ENCODE peak calls at places on chromosomes 1 and 21, in eight cellular contexts. One of them, this sample, is unnamed.

GRCh38 chr1:44217809-44218410 is 4.6 kb downstream of the DMAP1 start:
- DNase-seq in K562: peak; percentile 85
- DNase-seq in A549: peak; percentile 58
- DNase-seq in WTC11: peak; percentile 90
- DNase-seq in endothelial cell of umbilical vein: peak; percentile 66
- DNase-seq in HCT116: peak; percentile 38
- DNase-seq in NB4: peak; percentile 68
- DNase-seq in HepG2: peak; percentile 81
- DNase-seq in this sample: peak; percentile 84

GRCh38 chr1:202158810-202159533 is 1.4 kb downstream of the PTPN7 start:
- DNase-seq in K562: peak; percentile 81
- DNase-seq in A549: no peak
- DNase-seq in WTC11: no peak
- DNase-seq in endothelial cell of umbilical vein: no peak
- DNase-seq in HCT116: no peak
- DNase-seq in NB4: peak; percentile 78
- DNase-seq in HepG2: no peak
- DNase-seq in this sample: no peak

GRCh38 chr1:42431514-42431913 is 24.3 kb downstream of the ZMYND12 start:
- DNase-seq in K562: no peak
- DNase-seq in A549: peak; percentile 6
- DNase-seq in WTC11: no peak
- DNase-seq in endothelial cell of umbilical vein: no peak
- DNase-seq in HCT116: no peak
- DNase-seq in NB4: no peak
- DNase-seq in HepG2: peak; percentile 35
- DNase-seq in this sample: no peak

GRCh38 chr1:171912509-171913185 is 71.3 kb downstream of the DNM3 start:
- DNase-seq in K562: no peak
- DNase-seq in A549: peak; percentile 72
- DNase-seq in WTC11: no peak
- DNase-seq in endothelial cell of umbilical vein: no peak
- DNase-seq in HCT116: no peak
- DNase-seq in NB4: no peak
- DNase-seq in HepG2: no peak
- DNase-seq in this sample: no peak

GRCh38 chr1:185069202-185069601 is 23.8 kb downstream of the RNF2 start:
- DNase-seq in K562: no peak
- DNase-seq in A549: no peak
- DNase-seq in WTC11: no peak
- DNase-seq in endothelial cell of umbilical vein: no peak
- DNase-seq in HCT116: no peak
- DNase-seq in NB4: peak; percentile 74
- DNase-seq in HepG2: peak; percentile 1
- DNase-seq in this sample: no peak

GRCh38 chr1:30888391-30888790 is 20.2 kb downstream of the SDC3 start:
- DNase-seq in K562: no peak
- DNase-seq in A549: no peak
- DNase-seq in WTC11: no peak
- DNase-seq in endothelial cell of umbilical vein: no peak
- DNase-seq in HCT116: no peak
- DNase-seq in NB4: no peak
- DNase-seq in HepG2: no peak
- DNase-seq in this sample: no peak

GRCh38 chr21:16535100-16535418 is 805.3 kb downstream of the USP25 start:
- DNase-seq in K562: no peak
- DNase-seq in A549: peak; percentile 82
- DNase-seq in WTC11: no peak
- DNase-seq in endothelial cell of umbilical vein: peak; percentile 61
- DNase-seq in HCT116: no peak
- DNase-seq in NB4: no peak
- DNase-seq in HepG2: no peak
- DNase-seq in this sample: peak; percentile 28

GRCh38 chr1:242731446-242731845 is 206.9 kb upstream of the PLD5 start:
- DNase-seq in K562: no peak
- DNase-seq in A549: no peak
- DNase-seq in WTC11: no peak
- DNase-seq in endothelial cell of umbilical vein: no peak
- DNase-seq in HCT116: no peak
- DNase-seq in NB4: no peak
- DNase-seq in HepG2: no peak
- DNase-seq in this sample: no peak

GRCh38 chr1:20528221-20528620 is 20.3 kb upstream of the MUL1 start:
- DNase-seq in K562: no peak
- DNase-seq in A549: no peak
- DNase-seq in WTC11: no peak
- DNase-seq in endothelial cell of umbilical vein: no peak
- DNase-seq in HCT116: no peak
- DNase-seq in NB4: no peak
- DNase-seq in HepG2: no peak
- DNase-seq in this sample: no peak

GRCh38 chr1:221419513-221420088 is 322.3 kb downstream of the DUSP10 start:
- DNase-seq in K562: no peak
- DNase-seq in A549: no peak
- DNase-seq in WTC11: no peak
- DNase-seq in endothelial cell of umbilical vein: peak; percentile 60
- DNase-seq in HCT116: no peak
- DNase-seq in NB4: no peak
- DNase-seq in HepG2: no peak
- DNase-seq in this sample: no peak
- TF ChIP-seq MAX in K562: no peak
- TF ChIP-seq MAX in A549: no peak
- TF ChIP-seq MAX in WTC11: no peak
- TF ChIP-seq MAX in endothelial cell of umbilical vein: no peak
- TF ChIP-seq MAX in HCT116: no peak
- TF ChIP-seq MAX in NB4: no peak
- TF ChIP-seq MAX in HepG2: no peak
- TF ChIP-seq MAX in this sample: no peak

GRCh38 chr1:6526316-6526715 is 28.0 kb downstream of the NOL9 start:
- DNase-seq in K562: no peak
- DNase-seq in A549: no peak
- DNase-seq in WTC11: no peak
- DNase-seq in endothelial cell of umbilical vein: no peak
- DNase-seq in HCT116: no peak
- DNase-seq in NB4: no peak
- DNase-seq in HepG2: no peak
- DNase-seq in this sample: no peak

GRCh38 chr1:6519491-6519934 is 28.0 kb upstream of the PLEKHG5 start:
- DNase-seq in K562: no peak
- DNase-seq in A549: no peak
- DNase-seq in WTC11: no peak
- DNase-seq in endothelial cell of umbilical vein: no peak
- DNase-seq in HCT116: no peak
- DNase-seq in NB4: peak; percentile 90
- DNase-seq in HepG2: no peak
- DNase-seq in this sample: peak; percentile 22

GRCh38 chr1:6521502-6521901 is 30.0 kb upstream of the PLEKHG5 start:
- DNase-seq in K562: no peak
- DNase-seq in A549: no peak
- DNase-seq in WTC11: no peak
- DNase-seq in endothelial cell of umbilical vein: no peak
- DNase-seq in HCT116: no peak
- DNase-seq in NB4: peak; percentile 53
- DNase-seq in HepG2: no peak
- DNase-seq in this sample: no peak

GRCh38 chr1:6519935-6520621 is 28.6 kb upstream of the PLEKHG5 start:
- DNase-seq in K562: no peak
- DNase-seq in A549: no peak
- DNase-seq in WTC11: peak; percentile 84
- DNase-seq in endothelial cell of umbilical vein: no peak
- DNase-seq in HCT116: no peak
- DNase-seq in NB4: peak; percentile 95
- DNase-seq in HepG2: no peak
- DNase-seq in this sample: peak; percentile 82

GRCh38 chr1:6523566-6523965 is 30.7 kb downstream of the NOL9 start:
- DNase-seq in K562: peak; percentile 82
- DNase-seq in A549: peak; percentile 48
- DNase-seq in WTC11: peak; percentile 60
- DNase-seq in endothelial cell of umbilical vein: peak; percentile 47
- DNase-seq in HCT116: peak; percentile 41
- DNase-seq in NB4: peak; percentile 70
- DNase-seq in HepG2: peak; percentile 65
- DNase-seq in this sample: peak; percentile 77
- TF ChIP-seq MAX in K562: no peak
- TF ChIP-seq MAX in A549: no peak
- TF ChIP-seq MAX in WTC11: no peak
- TF ChIP-seq MAX in endothelial cell of umbilical vein: no peak
- TF ChIP-seq MAX in HCT116: no peak
- TF ChIP-seq MAX in NB4: no peak
- TF ChIP-seq MAX in HepG2: no peak
- TF ChIP-seq MAX in this sample: no peak

DNA sequence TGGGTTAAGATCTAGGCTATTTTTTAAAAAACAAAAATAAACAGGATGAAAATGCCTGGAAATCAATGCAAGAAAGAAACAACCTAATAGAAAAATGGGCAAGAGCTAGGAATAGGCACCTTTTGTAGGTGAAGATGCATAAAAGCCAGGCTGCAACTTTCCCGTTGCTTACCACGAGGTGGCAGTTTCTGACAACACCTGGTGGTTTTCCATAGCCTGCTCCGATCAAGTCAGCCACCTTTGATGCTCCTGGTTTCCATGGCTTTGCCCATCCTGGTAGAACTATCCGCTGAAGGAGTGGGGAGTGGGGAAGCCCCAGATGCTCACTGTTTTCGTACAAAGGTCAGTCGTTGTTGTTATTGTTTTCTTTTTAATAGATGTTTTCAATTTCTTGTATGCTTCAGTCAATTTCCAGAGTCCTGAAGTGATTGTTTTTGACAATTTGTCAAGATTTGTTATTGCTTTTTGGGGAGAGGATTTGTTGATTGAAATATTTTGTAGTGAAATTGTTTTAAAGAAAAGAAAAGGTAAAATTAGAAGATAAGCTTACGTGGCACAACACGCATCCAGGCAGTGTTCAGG is 24.1 kb downstream of the UBE2Q1 start:
- DNase-seq in K562: peak; percentile 64
- DNase-seq in A549: peak; percentile 77
- DNase-seq in WTC11: peak; percentile 72
- DNase-seq in endothelial cell of umbilical vein: no peak
- DNase-seq in HCT116: peak; percentile 62
- DNase-seq in NB4: peak; percentile 18
- DNase-seq in HepG2: peak; percentile 59
- DNase-seq in this sample: peak; percentile 71
- TF ChIP-seq MAX in K562: no peak
- TF ChIP-seq MAX in A549: no peak
- TF ChIP-seq MAX in WTC11: no peak
- TF ChIP-seq MAX in endothelial cell of umbilical vein: no peak
- TF ChIP-seq MAX in HCT116: peak; percentile 22
- TF ChIP-seq MAX in NB4: peak; percentile 46
- TF ChIP-seq MAX in HepG2: no peak
- TF ChIP-seq MAX in this sample: no peak

GRCh38 chr1:186626969-186627368 is 53.3 kb downstream of the PTGS2 start:
- DNase-seq in K562: no peak
- DNase-seq in A549: no peak
- DNase-seq in WTC11: no peak
- DNase-seq in endothelial cell of umbilical vein: peak; percentile 61
- DNase-seq in HCT116: no peak
- DNase-seq in NB4: no peak
- DNase-seq in HepG2: no peak
- DNase-seq in this sample: no peak
- TF ChIP-seq MAX in K562: no peak
- TF ChIP-seq MAX in A549: no peak
- TF ChIP-seq MAX in WTC11: no peak
- TF ChIP-seq MAX in endothelial cell of umbilical vein: no peak
- TF ChIP-seq MAX in HCT116: no peak
- TF ChIP-seq MAX in NB4: no peak
- TF ChIP-seq MAX in HepG2: no peak
- TF ChIP-seq MAX in this sample: no peak

GRCh38 chr1:206658264-206658980 is 23.1 kb downstream of the DYRK3 start:
- DNase-seq in K562: peak; percentile 92
- DNase-seq in A549: peak; percentile 17
- DNase-seq in WTC11: peak; percentile 79
- DNase-seq in endothelial cell of umbilical vein: peak; percentile 26
- DNase-seq in HCT116: peak; percentile 12
- DNase-seq in NB4: peak; percentile 71
- DNase-seq in HepG2: no peak
- DNase-seq in this sample: peak; percentile 70
- TF ChIP-seq MAX in K562: no peak
- TF ChIP-seq MAX in A549: no peak
- TF ChIP-seq MAX in WTC11: no peak
- TF ChIP-seq MAX in endothelial cell of umbilical vein: no peak
- TF ChIP-seq MAX in HCT116: no peak
- TF ChIP-seq MAX in NB4: no peak
- TF ChIP-seq MAX in HepG2: no peak
- TF ChIP-seq MAX in this sample: no peak

GRCh38 chr1:229114315-229114714 is 156.6 kb upstream of the RAB4A start:
- DNase-seq in K562: no peak
- DNase-seq in A549: peak; percentile 32
- DNase-seq in WTC11: no peak
- DNase-seq in endothelial cell of umbilical vein: no peak
- DNase-seq in HCT116: no peak
- DNase-seq in NB4: no peak
- DNase-seq in HepG2: no peak
- DNase-seq in this sample: peak; percentile 58
- TF ChIP-seq MAX in K562: no peak
- TF ChIP-seq MAX in A549: no peak
- TF ChIP-seq MAX in WTC11: no peak
- TF ChIP-seq MAX in endothelial cell of umbilical vein: no peak
- TF ChIP-seq MAX in HCT116: no peak
- TF ChIP-seq MAX in NB4: no peak
- TF ChIP-seq MAX in HepG2: peak; percentile 7
- TF ChIP-seq MAX in this sample: no peak

DNA sequence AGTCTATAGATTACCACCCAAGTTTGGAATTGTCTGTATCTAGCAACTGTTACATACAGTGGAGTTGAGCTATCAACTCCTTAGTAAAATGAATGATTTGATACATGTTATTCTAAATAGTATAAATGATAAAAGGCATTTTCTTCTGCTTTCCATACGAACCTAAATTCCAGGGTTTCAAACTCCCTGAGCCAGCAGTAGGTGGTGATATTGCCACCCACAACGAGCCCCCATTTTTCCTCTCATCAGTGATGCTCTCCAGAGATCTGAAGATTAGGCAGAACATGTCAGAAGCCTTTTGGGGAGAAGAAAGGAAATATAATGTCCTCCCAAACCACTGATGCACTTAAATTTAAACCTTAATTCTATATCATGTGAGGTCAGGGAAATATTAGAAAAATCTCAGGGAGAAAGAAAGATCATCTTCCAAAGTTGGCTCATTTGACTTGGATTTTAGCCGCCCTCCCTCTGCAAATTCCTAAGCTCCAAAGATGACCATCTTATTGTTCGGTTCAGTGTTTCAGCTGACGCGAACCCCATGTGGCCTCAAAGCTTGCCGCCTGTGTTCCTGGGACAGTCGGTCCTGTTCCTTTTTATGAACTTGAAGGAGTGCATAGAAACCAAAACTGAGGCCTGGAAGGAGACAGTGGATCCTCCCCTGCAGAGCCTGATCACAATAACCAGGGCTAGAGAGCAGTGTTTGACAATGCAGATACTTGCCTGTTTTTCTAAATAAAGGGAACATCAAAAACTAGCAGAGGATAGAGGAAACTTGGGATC is 2.3 kb downstream of the EVA1C start:
- DNase-seq in K562: no peak
- DNase-seq in A549: no peak
- DNase-seq in WTC11: no peak
- DNase-seq in endothelial cell of umbilical vein: peak; percentile 75
- DNase-seq in HCT116: no peak
- DNase-seq in NB4: no peak
- DNase-seq in HepG2: no peak
- DNase-seq in this sample: peak; percentile 42
- TF ChIP-seq MAX in K562: no peak
- TF ChIP-seq MAX in A549: no peak
- TF ChIP-seq MAX in WTC11: no peak
- TF ChIP-seq MAX in endothelial cell of umbilical vein: no peak
- TF ChIP-seq MAX in HCT116: no peak
- TF ChIP-seq MAX in NB4: no peak
- TF ChIP-seq MAX in HepG2: no peak
- TF ChIP-seq MAX in this sample: no peak

GRCh38 chr1:104702731-104703130 is 953.0 kb downstream of the AMY1C start:
- DNase-seq in K562: no peak
- DNase-seq in A549: no peak
- DNase-seq in WTC11: no peak
- DNase-seq in endothelial cell of umbilical vein: no peak
- DNase-seq in HCT116: no peak
- DNase-seq in NB4: no peak
- DNase-seq in HepG2: no peak
- DNase-seq in this sample: no peak
- TF ChIP-seq MAX in K562: no peak
- TF ChIP-seq MAX in A549: no peak
- TF ChIP-seq MAX in WTC11: no peak
- TF ChIP-seq MAX in endothelial cell of umbilical vein: no peak
- TF ChIP-seq MAX in HCT116: no peak
- TF ChIP-seq MAX in NB4: no peak
- TF ChIP-seq MAX in HepG2: no peak
- TF ChIP-seq MAX in this sample: no peak

This sample was measured in SK-N-SH.